ENCODE peak calls at places on chromosomes 13 and 19, in ten cellular contexts. R is T-helper 9 cell; X is GM23338; H is body of pancreas; M is AG08396; P is SK-N-DZ; C is HT1080; Q is naive B cell; V is kidney glomerular epithelial cell; Z is stimulated activated CD4-positive, alpha-beta T cell treated with anti-CD3 and anti-CD28 coated beads, TNF-alpha, amount 100 ng/mL, for 48 hours. N is an unnamed sample.

GRCh38 chr19:9847087-9847671 is 12.1 kb downstream of the PIN1 start:
- DNase-seq in R (no peak), X (peak), H (peak), M (peak), P (no peak), C (peak), Q (no peak), V (no peak), Z (peak), N (peak)

GRCh38 chr13:111947876-111948275 is 119.1 kb upstream of the SOX1 start:
- DNase-seq in R (no peak), X (no peak), H (no peak), M (no peak), P (no peak), C (no peak), Q (no peak), V (no peak), Z (no peak), N (no peak)

GRCh38 chr19:18636969-18637629 is at the start of gene KLHL26:
- DNase-seq in R (no peak), X (no peak), H (no peak), M (no peak), P (no peak), C (no peak), Q (no peak), V (no peak), Z (no peak), N (no peak)

GRCh38 chr13:110652231-110652730 is 36.9 kb downstream of the NAXD start:
- DNase-seq in R (no peak), X (no peak), H (no peak), M (no peak), P (no peak), C (no peak), Q (peak), V (no peak), Z (no peak), N (no peak)

GRCh38 chr13:31749929-31750328 is 10.6 kb downstream of the RXFP2 start:
- DNase-seq in R (no peak), X (no peak), H (no peak), M (peak), P (no peak), C (peak), Q (no peak), V (no peak), Z (no peak), N (peak)

GRCh38 chr19:1041835-1042685 is 2.2 kb downstream of the ABCA7 start:
- DNase-seq in R (no peak), X (no peak), H (peak), M (no peak), P (peak), C (no peak), Q (no peak), V (no peak), Z (no peak), N (no peak)

GRCh38 chr19:32570081-32570785 is 10.8 kb upstream of the PDCD5 start:
- DNase-seq in R (peak), X (peak), H (peak), M (peak), P (peak), C (peak), Q (peak), V (peak), Z (no peak), N (peak)

GRCh38 chr13:18993884-18994660 is 187.6 kb downstream of the TUBA3C start:
- DNase-seq in R (no peak), X (no peak), H (peak), M (no peak), P (no peak), C (no peak), Q (no peak), V (no peak), Z (no peak), N (no peak)

GRCh38 chr19:11197291-11198174 is at the start of gene KANK2:
- DNase-seq in R (peak), X (peak), H (peak), M (peak), P (peak), C (peak), Q (peak), V (peak), Z (peak), N (peak)

GRCh38 chr13:101149735-101150380 is 266.4 kb downstream of the NALCN start:
- DNase-seq in R (no peak), X (peak), H (no peak), M (peak), P (peak), C (peak), Q (no peak), V (no peak), Z (no peak), N (no peak)

GRCh38 chr13:31245974-31246373 is 46.2 kb downstream of the B3GLCT start:
- DNase-seq in R (no peak), X (no peak), H (no peak), M (no peak), P (no peak), C (no peak), Q (no peak), V (no peak), Z (no peak), N (no peak)

GRCh38 chr13:44629465-44630183 is 53.5 kb upstream of the TSC22D1 start:
- DNase-seq in R (no peak), X (no peak), H (no peak), M (peak), P (no peak), C (no peak), Q (no peak), V (no peak), Z (no peak), N (no peak)

GRCh38 chr19:42396248-42396541 is 6.1 kb upstream of the CNFN start:
- DNase-seq in R (no peak), X (peak), H (no peak), M (no peak), P (peak), C (no peak), Q (no peak), V (no peak), Z (no peak), N (no peak)

GRCh38 chr13:73171926-73172325 is 113.1 kb downstream of the KLF5 start:
- DNase-seq in R (no peak), X (peak), H (no peak), M (no peak), P (no peak), C (peak), Q (no peak), V (no peak), Z (no peak), N (no peak)

GRCh38 chr13:89628567-89628966 is 1718.9 kb upstream of the MIR17HG start:
- DNase-seq in R (no peak), X (no peak), H (no peak), M (no peak), P (no peak), C (no peak), Q (no peak), V (no peak), Z (no peak), N (no peak)

GRCh38 chr13:36788276-36788675 is 30.7 kb upstream of the RFXAP start:
- DNase-seq in R (no peak), X (no peak), H (no peak), M (no peak), P (no peak), C (peak), Q (no peak), V (peak), Z (no peak), N (peak)

GRCh38 chr19:38441660-38442348 is 8.3 kb downstream of the RYR1 start:
- DNase-seq in R (no peak), X (peak), H (no peak), M (no peak), P (peak), C (peak), Q (no peak), V (no peak), Z (no peak), N (no peak)

GRCh38 chr19:36819130-36819630 is 19.0 kb downstream of the ZNF790 start:
- DNase-seq in R (no peak), X (peak), H (no peak), M (no peak), P (no peak), C (no peak), Q (no peak), V (no peak), Z (no peak), N (no peak)

GRCh38 chr13:42985312-42986175 is 6.5 kb downstream of the EPSTI1 start:
- DNase-seq in R (no peak), X (no peak), H (no peak), M (no peak), P (no peak), C (no peak), Q (no peak), V (peak), Z (no peak), N (no peak)

GRCh38 chr13:35923347-35923746 is 207.8 kb downstream of the DCLK1 start:
- DNase-seq in R (no peak), X (no peak), H (no peak), M (peak), P (no peak), C (peak), Q (no peak), V (peak), Z (no peak), N (peak)

GRCh38 chr13:45584816-45585215 is 30.7 kb downstream of the ERICH6B start:
- DNase-seq in R (no peak), X (peak), H (no peak), M (no peak), P (no peak), C (peak), Q (no peak), V (no peak), Z (no peak), N (peak)

GRCh38 chr19:12703056-12703455 is 6.6 kb upstream of the FBXW9 start:
- DNase-seq in R (no peak), X (peak), H (no peak), M (peak), P (peak), C (peak), Q (no peak), V (peak), Z (no peak), N (peak)

GRCh38 chr13:39538826-39539555 is 64.0 kb downstream of the LHFPL6 start:
- DNase-seq in R (no peak), X (no peak), H (no peak), M (no peak), P (no peak), C (peak), Q (no peak), V (no peak), Z (no peak), N (no peak)

GRCh38 chr13:20118268-20119140 is 42.3 kb downstream of the GJA3 start:
- DNase-seq in R (peak), X (peak), H (peak), M (peak), P (no peak), C (no peak), Q (no peak), V (no peak), Z (no peak), N (no peak)

GRCh38 chr19:49643466-49643865 is 1.5 kb downstream of the SCAF1 start:
- DNase-seq in R (no peak), X (no peak), H (no peak), M (no peak), P (no peak), C (no peak), Q (no peak), V (no peak), Z (no peak), N (no peak)

GRCh38 chr13:96551540-96551939 is 442.7 kb downstream of the OXGR1 start:
- DNase-seq in R (no peak), X (peak), H (no peak), M (no peak), P (no peak), C (no peak), Q (no peak), V (no peak), Z (no peak), N (no peak)

GRCh38 chr13:30312859-30313258 is 5.5 kb upstream of the KATNAL1 start:
- DNase-seq in R (no peak), X (no peak), H (no peak), M (peak), P (no peak), C (no peak), Q (no peak), V (peak), Z (no peak), N (no peak)

GRCh38 chr13:85204668-85205344 is 594.4 kb downstream of the SLITRK6 start:
- DNase-seq in R (no peak), X (no peak), H (no peak), M (no peak), P (no peak), C (no peak), Q (no peak), V (no peak), Z (no peak), N (no peak)

GRCh38 chr19:38614289-38614688 is 3.5 kb downstream of the MAP4K1 start:
- DNase-seq in R (no peak), X (no peak), H (no peak), M (no peak), P (no peak), C (no peak), Q (no peak), V (no peak), Z (no peak), N (no peak)

GRCh38 chr19:43430142-43430710 is 15.5 kb downstream of the TEX101 start:
- DNase-seq in R (no peak), X (peak), H (no peak), M (no peak), P (no peak), C (no peak), Q (no peak), V (no peak), Z (no peak), N (no peak)

GRCh38 chr13:24459234-24459633 is 53.3 kb downstream of the PARP4 start:
- DNase-seq in R (no peak), X (no peak), H (no peak), M (peak), P (no peak), C (no peak), Q (no peak), V (no peak), Z (no peak), N (no peak)

GRCh38 chr19:589693-590395 is at the start of gene HCN2:
- DNase-seq in R (no peak), X (no peak), H (no peak), M (no peak), P (no peak), C (no peak), Q (no peak), V (no peak), Z (no peak), N (no peak)

GRCh38 chr19:39934584-39935233 is at the start of gene FCGBP:
- DNase-seq in R (no peak), X (no peak), H (no peak), M (no peak), P (no peak), C (no peak), Q (no peak), V (no peak), Z (no peak), N (no peak)

N was measured in RWPE1.